ENCODE peak calls at places on chromosomes 11 and 22, in nine cellular contexts. One of them, this sample, is unnamed.

GRCh38 chr11:76624515-76625379 is 45.8 kb downstream of the LRRC32 start:
- DNase-seq in psoas muscle: no peak
- DNase-seq in CD8-positive, alpha-beta T cell: no peak
- DNase-seq in mammary epithelial cell: no peak
- DNase-seq in upper lobe of right lung: no peak
- DNase-seq in SJSA1: no peak
- DNase-seq in HL-60: no peak
- DNase-seq in spleen: peak
- DNase-seq in A549: no peak
- DNase-seq in this sample: peak

GRCh38 chr22:29727248-29727551 is 7.4 kb downstream of the CABP7 start:
- DNase-seq in mammary epithelial cell: no peak
- DNase-seq in CD8-positive, alpha-beta T cell: no peak
- DNase-seq in SJSA1: no peak
- DNase-seq in spleen: no peak
- DNase-seq in HL-60: peak
- DNase-seq in psoas muscle: peak
- DNase-seq in A549: peak
- DNase-seq in upper lobe of right lung: peak
- DNase-seq in this sample: no peak

GRCh38 chr22:22210375-22210774 is 34.2 kb upstream of the VPREB1 start:
- DNase-seq in SJSA1: no peak
- DNase-seq in HL-60: no peak
- DNase-seq in psoas muscle: no peak
- DNase-seq in mammary epithelial cell: peak
- DNase-seq in A549: peak
- DNase-seq in spleen: no peak
- DNase-seq in upper lobe of right lung: no peak
- DNase-seq in CD8-positive, alpha-beta T cell: no peak
- DNase-seq in this sample: no peak

GRCh38 chr11:34194576-34195335 is 89.3 kb downstream of the NAT10 start:
- DNase-seq in spleen: no peak
- DNase-seq in mammary epithelial cell: no peak
- DNase-seq in HL-60: no peak
- DNase-seq in psoas muscle: no peak
- DNase-seq in upper lobe of right lung: no peak
- DNase-seq in A549: no peak
- DNase-seq in SJSA1: no peak
- DNase-seq in CD8-positive, alpha-beta T cell: no peak
- DNase-seq in this sample: no peak

GRCh38 chr11:32870676-32871075 is 21.9 kb upstream of the QSER1 start:
- DNase-seq in SJSA1: no peak
- DNase-seq in CD8-positive, alpha-beta T cell: no peak
- DNase-seq in HL-60: peak
- DNase-seq in mammary epithelial cell: no peak
- DNase-seq in upper lobe of right lung: no peak
- DNase-seq in psoas muscle: no peak
- DNase-seq in A549: peak
- DNase-seq in spleen: no peak
- DNase-seq in this sample: no peak

GRCh38 chr22:50399751-50400331 is 56.7 kb downstream of the PPP6R2 start:
- DNase-seq in A549: peak
- DNase-seq in CD8-positive, alpha-beta T cell: peak
- DNase-seq in SJSA1: no peak
- DNase-seq in mammary epithelial cell: no peak
- DNase-seq in HL-60: peak
- DNase-seq in spleen: peak
- DNase-seq in upper lobe of right lung: no peak
- DNase-seq in psoas muscle: peak
- DNase-seq in this sample: peak

GRCh38 chr11:1744137-1744878 is 6.1 kb downstream of the IFITM10 start:
- DNase-seq in psoas muscle: peak
- DNase-seq in mammary epithelial cell: no peak
- DNase-seq in SJSA1: no peak
- DNase-seq in HL-60: no peak
- DNase-seq in CD8-positive, alpha-beta T cell: no peak
- DNase-seq in A549: no peak
- DNase-seq in upper lobe of right lung: peak
- DNase-seq in spleen: peak
- DNase-seq in this sample: no peak

GRCh38 chr11:71501071-71501985 is 25.7 kb upstream of the KRTAP5-7 start:
- DNase-seq in HL-60: no peak
- DNase-seq in spleen: no peak
- DNase-seq in CD8-positive, alpha-beta T cell: no peak
- DNase-seq in upper lobe of right lung: no peak
- DNase-seq in mammary epithelial cell: no peak
- DNase-seq in psoas muscle: no peak
- DNase-seq in A549: no peak
- DNase-seq in SJSA1: no peak
- DNase-seq in this sample: no peak

GRCh38 chr11:2186669-2187266 is 15.2 kb upstream of the TH start:
- DNase-seq in mammary epithelial cell: no peak
- DNase-seq in A549: peak
- DNase-seq in CD8-positive, alpha-beta T cell: peak
- DNase-seq in HL-60: peak
- DNase-seq in SJSA1: peak
- DNase-seq in spleen: no peak
- DNase-seq in upper lobe of right lung: no peak
- DNase-seq in psoas muscle: no peak
- DNase-seq in this sample: peak

GRCh38 chr11:131693756-131694155 is 323.3 kb downstream of the NTM start:
- DNase-seq in CD8-positive, alpha-beta T cell: no peak
- DNase-seq in psoas muscle: no peak
- DNase-seq in upper lobe of right lung: no peak
- DNase-seq in A549: no peak
- DNase-seq in SJSA1: no peak
- DNase-seq in spleen: no peak
- DNase-seq in HL-60: no peak
- DNase-seq in mammary epithelial cell: no peak
- DNase-seq in this sample: no peak

GRCh38 chr22:31650391-31650790 is 11.6 kb downstream of the PISD start:
- DNase-seq in mammary epithelial cell: peak
- DNase-seq in A549: no peak
- DNase-seq in HL-60: peak
- DNase-seq in psoas muscle: no peak
- DNase-seq in SJSA1: peak
- DNase-seq in spleen: no peak
- DNase-seq in CD8-positive, alpha-beta T cell: no peak
- DNase-seq in upper lobe of right lung: no peak
- DNase-seq in this sample: no peak

GRCh38 chr22:31647516-31647915 is 14.5 kb downstream of the PISD start:
- DNase-seq in SJSA1: peak
- DNase-seq in HL-60: no peak
- DNase-seq in CD8-positive, alpha-beta T cell: no peak
- DNase-seq in upper lobe of right lung: no peak
- DNase-seq in spleen: no peak
- DNase-seq in psoas muscle: no peak
- DNase-seq in mammary epithelial cell: peak
- DNase-seq in A549: no peak
- DNase-seq in this sample: no peak

GRCh38 chr22:31647066-31647465 is 14.9 kb downstream of the PISD start:
- DNase-seq in spleen: no peak
- DNase-seq in HL-60: no peak
- DNase-seq in psoas muscle: no peak
- DNase-seq in mammary epithelial cell: no peak
- DNase-seq in SJSA1: peak
- DNase-seq in upper lobe of right lung: no peak
- DNase-seq in A549: no peak
- DNase-seq in CD8-positive, alpha-beta T cell: no peak
- DNase-seq in this sample: no peak

GRCh38 chr22:31646186-31647019 is 15.6 kb downstream of the PISD start:
- DNase-seq in psoas muscle: no peak
- DNase-seq in upper lobe of right lung: no peak
- DNase-seq in HL-60: no peak
- DNase-seq in CD8-positive, alpha-beta T cell: no peak
- DNase-seq in SJSA1: peak
- DNase-seq in mammary epithelial cell: peak
- DNase-seq in A549: peak
- DNase-seq in spleen: no peak
- DNase-seq in this sample: no peak

DNA sequence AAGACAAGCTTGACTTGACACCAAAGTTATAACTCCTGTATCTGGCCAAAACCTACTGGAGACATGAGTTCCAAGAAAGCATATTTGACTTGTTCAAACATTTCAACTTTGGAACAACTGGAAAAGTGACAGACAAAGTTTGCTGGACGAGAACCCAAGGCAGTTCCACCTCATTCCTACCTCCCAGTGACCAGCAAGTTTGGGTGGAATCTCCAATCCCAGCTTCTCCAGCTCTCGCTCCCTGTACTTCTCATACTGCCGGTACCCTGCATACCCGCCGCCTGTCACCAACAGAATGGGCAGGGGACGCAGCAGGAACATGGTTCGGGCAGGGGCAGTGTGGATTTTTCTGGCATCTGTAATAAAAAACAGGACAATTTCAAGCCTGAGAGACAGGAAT is 14.1 kb downstream of the PISD start:
- DNase-seq in A549: no peak
- DNase-seq in mammary epithelial cell: no peak
- DNase-seq in psoas muscle: no peak
- DNase-seq in HL-60: no peak
- DNase-seq in CD8-positive, alpha-beta T cell: no peak
- DNase-seq in upper lobe of right lung: no peak
- DNase-seq in SJSA1: no peak
- DNase-seq in spleen: no peak
- DNase-seq in this sample: no peak
- H3K4me3 ChIP-seq in A549: no peak
- H3K4me3 ChIP-seq in mammary epithelial cell: no peak
- H3K4me3 ChIP-seq in psoas muscle: no peak
- H3K4me3 ChIP-seq in HL-60: no peak
- H3K4me3 ChIP-seq in CD8-positive, alpha-beta T cell: no peak
- H3K4me3 ChIP-seq in upper lobe of right lung: no peak
- H3K4me3 ChIP-seq in SJSA1: no peak
- H3K4me3 ChIP-seq in spleen: no peak
- H3K4me3 ChIP-seq in this sample: no peak

DNA sequence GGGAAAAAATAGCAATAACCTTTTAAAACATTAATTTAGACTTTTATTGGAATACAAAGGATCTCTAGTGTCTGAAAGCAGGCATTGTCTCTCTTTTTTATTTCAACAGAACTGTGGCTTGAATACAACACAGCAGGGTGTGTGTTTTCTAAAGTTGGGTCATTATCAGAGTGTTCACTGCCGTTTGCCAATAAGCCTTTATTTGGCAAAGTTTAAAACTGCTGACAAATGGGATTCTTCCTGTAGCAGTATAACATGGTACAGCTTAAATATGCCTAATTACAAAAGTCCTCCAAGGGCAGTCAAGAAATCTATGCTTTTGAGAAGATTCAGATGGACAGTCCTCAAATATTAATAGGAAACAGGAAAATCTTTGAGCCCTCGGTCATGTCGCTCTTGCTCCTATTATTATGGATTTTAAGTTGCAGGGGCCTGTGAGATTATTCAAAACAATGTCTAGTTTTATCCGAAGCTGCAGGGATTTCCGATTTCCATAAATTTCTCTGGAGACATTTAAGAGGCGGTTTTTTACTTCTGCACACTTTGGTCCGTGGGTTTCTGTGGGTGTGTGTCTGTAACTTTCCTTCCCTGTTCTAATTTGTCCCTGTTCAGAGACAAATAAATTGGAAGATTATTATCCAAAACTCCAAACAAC is 199.9 kb downstream of the MAML2 start:
- DNase-seq in HL-60: no peak
- DNase-seq in spleen: no peak
- DNase-seq in A549: no peak
- DNase-seq in SJSA1: no peak
- DNase-seq in upper lobe of right lung: no peak
- DNase-seq in mammary epithelial cell: no peak
- DNase-seq in CD8-positive, alpha-beta T cell: no peak
- DNase-seq in psoas muscle: no peak
- DNase-seq in this sample: no peak
- H3K27ac ChIP-seq in HL-60: no peak
- H3K27ac ChIP-seq in spleen: peak
- H3K27ac ChIP-seq in A549: no peak
- H3K27ac ChIP-seq in SJSA1: no peak
- H3K27ac ChIP-seq in upper lobe of right lung: no peak
- H3K27ac ChIP-seq in mammary epithelial cell: no peak
- H3K27ac ChIP-seq in CD8-positive, alpha-beta T cell: no peak
- H3K27ac ChIP-seq in psoas muscle: no peak
- H3K27ac ChIP-seq in this sample: peak

DNA sequence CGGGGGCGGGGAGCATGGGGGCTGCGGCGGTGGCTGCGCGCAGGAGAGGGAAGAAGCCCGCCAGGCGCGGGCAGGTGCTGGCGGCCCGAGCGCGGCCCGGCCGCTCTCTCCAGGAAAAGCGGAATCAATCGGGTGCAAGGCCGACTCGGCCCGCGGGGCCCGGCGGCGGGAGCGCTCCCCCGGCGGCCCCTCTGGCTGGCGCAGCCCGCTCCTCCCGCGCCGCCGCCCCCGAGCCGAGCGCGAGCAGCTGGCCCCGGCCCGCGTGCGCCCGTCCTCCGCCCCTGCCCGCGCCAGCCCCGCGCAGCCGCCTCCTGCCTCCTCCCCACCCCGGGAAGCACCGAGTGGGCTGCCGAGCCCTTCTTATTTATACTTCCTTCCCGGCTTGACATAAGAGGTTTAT is at the start of gene ADAMTS8:
- DNase-seq in CD8-positive, alpha-beta T cell: no peak
- DNase-seq in mammary epithelial cell: no peak
- DNase-seq in A549: no peak
- DNase-seq in spleen: no peak
- DNase-seq in SJSA1: no peak
- DNase-seq in upper lobe of right lung: peak
- DNase-seq in psoas muscle: no peak
- DNase-seq in HL-60: no peak
- DNase-seq in this sample: no peak
- H3K4me3 ChIP-seq in CD8-positive, alpha-beta T cell: no peak
- H3K4me3 ChIP-seq in mammary epithelial cell: peak
- H3K4me3 ChIP-seq in A549: peak
- H3K4me3 ChIP-seq in spleen: peak
- H3K4me3 ChIP-seq in SJSA1: peak
- H3K4me3 ChIP-seq in upper lobe of right lung: peak
- H3K4me3 ChIP-seq in psoas muscle: peak
- H3K4me3 ChIP-seq in HL-60: no peak
- H3K4me3 ChIP-seq in this sample: peak

DNA sequence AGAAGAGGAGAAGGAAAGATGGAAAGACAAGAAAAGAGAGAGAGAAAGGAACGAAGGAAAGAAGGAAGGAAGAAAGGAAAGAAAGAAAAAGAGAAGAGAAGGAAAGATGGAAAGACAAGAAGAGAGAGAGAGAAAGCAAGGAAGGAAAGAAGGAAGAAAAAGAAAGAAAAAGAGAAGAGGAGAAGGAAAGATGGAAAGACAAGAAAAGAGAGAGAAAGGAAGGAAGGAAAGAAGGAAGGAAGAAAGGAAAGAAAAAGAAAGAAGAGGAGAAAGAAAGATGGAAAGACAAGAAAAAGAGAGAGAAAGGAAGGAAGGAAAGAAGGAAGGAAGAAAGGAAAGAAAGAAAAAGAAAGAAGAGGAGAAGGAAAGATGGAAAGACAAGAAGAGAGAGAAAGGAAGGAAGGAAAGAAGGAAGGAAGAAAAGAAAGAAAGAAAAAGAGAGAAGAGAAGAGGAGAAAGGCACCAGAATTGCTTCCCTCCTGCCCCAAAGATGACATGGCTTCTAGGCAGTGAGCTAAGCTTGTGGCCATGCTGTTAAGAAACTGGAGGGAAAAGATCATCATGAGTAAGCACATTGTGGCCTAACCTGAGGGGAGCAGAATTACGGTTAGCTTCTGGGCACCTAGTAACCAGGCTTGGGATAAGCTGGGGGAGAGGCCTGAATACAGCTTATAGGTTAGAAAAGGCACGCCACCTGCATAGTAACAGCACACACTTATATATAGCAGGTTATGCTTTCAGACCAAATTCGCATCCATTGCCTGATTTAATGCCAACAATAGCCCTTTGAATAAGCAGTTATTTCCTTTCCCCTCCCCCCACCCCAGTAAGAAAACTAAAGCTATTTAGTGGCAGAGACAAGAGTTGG is 2.3 kb upstream of the ST3GAL4 start:
- DNase-seq in SJSA1: peak
- DNase-seq in HL-60: peak
- DNase-seq in psoas muscle: no peak
- DNase-seq in CD8-positive, alpha-beta T cell: no peak
- DNase-seq in mammary epithelial cell: peak
- DNase-seq in A549: peak
- DNase-seq in spleen: peak
- DNase-seq in upper lobe of right lung: no peak
- DNase-seq in this sample: no peak
- H3K27ac ChIP-seq in SJSA1: peak
- H3K27ac ChIP-seq in HL-60: peak
- H3K27ac ChIP-seq in psoas muscle: no peak
- H3K27ac ChIP-seq in CD8-positive, alpha-beta T cell: no peak
- H3K27ac ChIP-seq in mammary epithelial cell: peak
- H3K27ac ChIP-seq in A549: peak
- H3K27ac ChIP-seq in spleen: peak
- H3K27ac ChIP-seq in upper lobe of right lung: peak
- H3K27ac ChIP-seq in this sample: peak